ENCODE peak calls at places on chromosome 4, in four cellular contexts. H is left lung, Q is ELR, Y is lower leg skin. X is an unnamed sample.
A peak's percentile ranks its signal among the peaks of the same experiment; 100 is the strongest.

GRCh38 chr4:110840221-110840654 is 217.4 kb upstream of the PITX2 start:
- DNase-seq in Q (peak; percentile 53), H (no peak), Y (no peak), X (no peak)

GRCh38 chr4:1086011-1086410 is 27.4 kb downstream of the RNF212 start:
- DNase-seq in Q (no peak), H (no peak), Y (no peak), X (no peak)

GRCh38 chr4:99507762-99508161 is 3.1 kb upstream of the C4orf17 start:
- DNase-seq in Y (no peak), Q (peak; percentile 17), H (no peak), X (no peak)

GRCh38 chr4:121380448-121381147 is at the start of gene QRFPR:
- DNase-seq in H (peak; percentile 74), Y (no peak), Q (peak; percentile 1), X (no peak)

GRCh38 chr4:81335221-81335912 is 120.3 kb upstream of the PRKG2 start:
- DNase-seq in Y (no peak), H (no peak), Q (no peak), X (no peak)

GRCh38 chr4:10074767-10075105 is 41.9 kb downstream of the WDR1 start:
- DNase-seq in Q (peak; percentile 74), H (peak; percentile 45), Y (no peak), X (no peak)

GRCh38 chr4:21041708-21042107 is 341.4 kb downstream of the PACRGL start:
- DNase-seq in Q (no peak), H (no peak), Y (no peak), X (no peak)

GRCh38 chr4:38800956-38801450 is 3.6 kb downstream of the TLR1 start:
- DNase-seq in H (no peak), Q (no peak), Y (no peak), X (no peak)

GRCh38 chr4:88706574-88706973 is 8.9 kb upstream of the NAP1L5 start:
- DNase-seq in Q (peak; percentile 57), Y (no peak), H (no peak), X (no peak)

GRCh38 chr4:158750379-158750778 is 18.4 kb upstream of the FNIP2 start:
- DNase-seq in H (no peak), Q (peak; percentile 54), Y (no peak), X (no peak)

GRCh38 chr4:80361329-80361900 is 25.9 kb downstream of the CFAP299 start:
- DNase-seq in Q (peak; percentile 58), Y (no peak), H (no peak), X (no peak)

GRCh38 chr4:154313004-154313587 is 178.5 kb downstream of the DCHS2 start:
- DNase-seq in Y (no peak), H (no peak), Q (no peak), X (no peak)

GRCh38 chr4:85579942-85580341 is 105.0 kb downstream of the ARHGAP24 start:
- DNase-seq in Q (no peak), H (no peak), Y (no peak), X (no peak)

GRCh38 chr4:85084371-85085170 is 118.1 kb upstream of the WDFY3 start:
- DNase-seq in Q (peak; percentile 69), Y (peak; percentile 43), H (no peak), X (no peak)

GRCh38 chr4:55125087-55125721 is at the start of gene KDR:
- DNase-seq in Y (no peak), H (peak; percentile 75), Q (peak; percentile 30), X (no peak)

GRCh38 chr4:98845960-98846359 is 83.0 kb downstream of the EIF4E start:
- DNase-seq in H (no peak), Y (no peak), Q (no peak), X (no peak)

GRCh38 chr4:7524064-7524682 is 89.4 kb upstream of the PSAPL1 start:
- DNase-seq in H (no peak), Q (no peak), Y (no peak), X (no peak)

GRCh38 chr4:48360966-48361470 is 19.7 kb downstream of the SLAIN2 start:
- DNase-seq in Y (no peak), Q (no peak), H (no peak), X (no peak)

GRCh38 chr4:123977623-123978022 is 581.0 kb downstream of the SPRY1 start:
- DNase-seq in Q (peak; percentile 5), H (no peak), Y (no peak), X (no peak)

GRCh38 chr4:26648260-26648659 is 64.4 kb downstream of the TBC1D19 start:
- DNase-seq in Q (no peak), Y (no peak), H (no peak), X (no peak)

GRCh38 chr4:73662709-73663546 is 42.7 kb upstream of the RASSF6 start:
- DNase-seq in Q (peak; percentile 83), H (no peak), Y (no peak), X (no peak)

GRCh38 chr4:20592666-20593065 is 107.6 kb upstream of the PACRGL start:
- DNase-seq in Q (no peak), H (no peak), Y (no peak), X (no peak)

GRCh38 chr4:124610214-124610613 is 102.3 kb downstream of the ANKRD50 start:
- DNase-seq in Y (no peak), H (no peak), Q (no peak), X (no peak)

GRCh38 chr4:101948951-101949350 is 158.4 kb downstream of the BANK1 start:
- DNase-seq in Q (peak; percentile 53), Y (no peak), H (no peak), X (no peak)

GRCh38 chr4:77358315-77358928 is 201.4 kb downstream of the CCNG2 start:
- DNase-seq in Y (no peak), Q (peak; percentile 46), H (no peak), X (no peak)

X was measured in omental fat pad.